ENCODE peak calls at places on chromosomes 11 and 22, in six cellular contexts. Y, Z, M, A, W and U are unnamed samples.

GRCh38 chr22:46854125-46854870 is 91.8 kb downstream of the TBC1D22A start:
- DNase-seq in Y (no peak), Z (no peak), M (no peak), A (peak; percentile 15), W (peak; percentile 57), U (no peak)

GRCh38 chr22:37260939-37261338 is 16.9 kb upstream of the RAC2 start:
- DNase-seq in Y (peak; percentile 78), Z (peak; percentile 78), M (peak; percentile 52), A (peak; percentile 51), W (peak; percentile 69), U (peak; percentile 69)

GRCh38 chr11:2802389-2803185 is 83.0 kb downstream of the CDKN1C start:
- DNase-seq in Y (peak; percentile 18), Z (peak; percentile 39), M (no peak), A (no peak), W (no peak), U (no peak)

GRCh38 chr11:127492025-127492424 is 491.5 kb upstream of the KIRREL3 start:
- DNase-seq in Y (no peak), Z (no peak), M (no peak), A (no peak), W (no peak), U (no peak)

GRCh38 chr11:104462346-104462745 is 298.4 kb upstream of the PDGFD start:
- DNase-seq in Y (no peak), Z (no peak), M (no peak), A (peak; percentile 81), W (peak; percentile 67), U (no peak)

GRCh38 chr11:66281776-66282467 is 3.9 kb downstream of the CNIH2 start:
- DNase-seq in Y (no peak), Z (no peak), M (no peak), A (no peak), W (no peak), U (no peak)

GRCh38 chr22:48358886-48359612 is 1468.6 kb downstream of the BRD1 start:
- DNase-seq in Y (no peak), Z (no peak), M (no peak), A (no peak), W (no peak), U (no peak)

GRCh38 chr22:31400023-31400397 is 606 bp downstream of the DRG1 start:
- DNase-seq in Y (no peak), Z (no peak), M (peak; percentile 9), A (peak; percentile 35), W (peak; percentile 70), U (peak; percentile 11)

GRCh38 chr11:121426476-121427454 is 25.3 kb upstream of the SORL1 start:
- DNase-seq in Y (peak; percentile 63), Z (peak; percentile 78), M (no peak), A (no peak), W (no peak), U (peak; percentile 56)

GRCh38 chr11:109978895-109979294 is 114.3 kb upstream of the ZC3H12C start:
- DNase-seq in Y (no peak), Z (no peak), M (no peak), A (peak; percentile 50), W (no peak), U (no peak)

GRCh38 chr22:50184004-50184461 is 1.7 kb upstream of the TRABD start:
- DNase-seq in Y (no peak), Z (no peak), M (no peak), A (peak; percentile 48), W (no peak), U (no peak)

GRCh38 chr11:72441647-72442267 is 7.4 kb upstream of the CLPB start:
- DNase-seq in Y (no peak), Z (no peak), M (no peak), A (peak; percentile 63), W (peak; percentile 16), U (no peak)

GRCh38 chr22:45878901-45879551 is 97.9 kb downstream of the WNT7B start:
- DNase-seq in Y (peak; percentile 35), Z (peak; percentile 54), M (no peak), A (no peak), W (no peak), U (no peak)

GRCh38 chr11:85098996-85099395 is 528.1 kb downstream of the DLG2 start:
- DNase-seq in Y (no peak), Z (no peak), M (no peak), A (no peak), W (no peak), U (no peak)

GRCh38 chr11:69698362-69698761 is 5.5 kb downstream of the FGF19 start:
- DNase-seq in Y (no peak), Z (no peak), M (no peak), A (no peak), W (no peak), U (no peak)

GRCh38 chr22:38355275-38355674 is 38.0 kb upstream of the CSNK1E start:
- DNase-seq in Y (no peak), Z (peak; percentile 45), M (no peak), A (no peak), W (no peak), U (no peak)

GRCh38 chr11:94706211-94706610 is 61.9 kb upstream of the AMOTL1 start:
- DNase-seq in Y (no peak), Z (no peak), M (no peak), A (peak; percentile 37), W (no peak), U (peak; percentile 44)

GRCh38 chr11:90701040-90701439 is 478.2 kb upstream of the CHORDC1 start:
- DNase-seq in Y (no peak), Z (no peak), M (no peak), A (no peak), W (no peak), U (no peak)

GRCh38 chr11:32723332-32723731 is 71.1 kb downstream of the CCDC73 start:
- DNase-seq in Y (no peak), Z (no peak), M (no peak), A (no peak), W (no peak), U (no peak)

GRCh38 chr11:31995031-31995430 is 95.8 kb upstream of the RCN1 start:
- DNase-seq in Y (no peak), Z (no peak), M (no peak), A (no peak), W (no peak), U (no peak)

GRCh38 chr22:17637490-17638181 is 921 bp upstream of the BCL2L13 start:
- DNase-seq in Y (no peak), Z (no peak), M (no peak), A (no peak), W (no peak), U (no peak)

GRCh38 chr11:46242961-46243795 is 34.3 kb upstream of the CREB3L1 start:
- DNase-seq in Y (peak; percentile 96), Z (peak; percentile 97), M (peak; percentile 89), A (peak; percentile 97), W (peak; percentile 96), U (peak; percentile 98)

GRCh38 chr11:46240371-46240770 is 37.1 kb upstream of the CREB3L1 start:
- DNase-seq in Y (no peak), Z (no peak), M (no peak), A (no peak), W (peak; percentile 28), U (no peak)

GRCh38 chr11:46240861-46241260 is 36.6 kb upstream of the CREB3L1 start:
- DNase-seq in Y (no peak), Z (no peak), M (no peak), A (no peak), W (peak; percentile 25), U (peak; percentile 48)

GRCh38 chr11:46243796-46244109 is 33.7 kb upstream of the CREB3L1 start:
- DNase-seq in Y (no peak), Z (no peak), M (no peak), A (no peak), W (no peak), U (no peak)

DNA sequence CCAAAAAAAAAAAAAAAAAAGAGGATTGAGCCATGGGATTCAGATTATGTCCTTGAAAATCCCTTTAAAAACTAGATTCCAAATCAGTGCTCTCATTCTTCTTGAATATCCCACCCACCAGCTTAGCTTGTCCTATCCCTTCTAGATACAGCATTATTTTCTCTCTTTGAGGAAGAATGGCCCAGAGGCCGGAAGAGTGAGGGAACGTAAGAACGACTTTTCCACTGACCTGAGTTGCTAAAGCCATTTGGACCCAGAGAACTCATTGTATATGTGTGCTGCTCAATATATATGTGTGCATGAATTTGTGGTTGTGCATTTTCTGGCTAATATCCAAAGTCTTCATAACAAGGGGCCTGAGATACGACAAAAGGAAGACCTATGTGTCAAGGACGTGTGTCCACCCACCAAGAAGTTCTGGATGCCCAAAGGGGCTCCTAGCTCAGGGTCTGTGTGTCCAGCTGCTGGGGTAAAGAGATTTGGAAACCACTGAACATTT is 35.0 kb upstream of the CREB3L1 start:
- DNase-seq in Y (no peak), Z (no peak), M (no peak), A (no peak), W (no peak), U (no peak)
- H4K8ac ChIP-seq in Y (no peak overlapping the region), Z (peak overlapping the region; percentile 89), M (no peak overlapping the region), A (peak overlapping the region; percentile 100), W (peak overlapping the region; percentile 71), U (no peak overlapping the region)

GRCh38 chr11:76629853-76630599 is 40.5 kb downstream of the LRRC32 start:
- DNase-seq in Y (no peak), Z (no peak), M (no peak), A (peak; percentile 18), W (no peak), U (no peak)
- H4K8ac ChIP-seq in Y (no peak overlapping the region), Z (peak overlapping the region; percentile 15), M (no peak overlapping the region), A (peak overlapping the region; percentile 55), W (peak overlapping the region; percentile 43), U (no peak overlapping the region)

DNA sequence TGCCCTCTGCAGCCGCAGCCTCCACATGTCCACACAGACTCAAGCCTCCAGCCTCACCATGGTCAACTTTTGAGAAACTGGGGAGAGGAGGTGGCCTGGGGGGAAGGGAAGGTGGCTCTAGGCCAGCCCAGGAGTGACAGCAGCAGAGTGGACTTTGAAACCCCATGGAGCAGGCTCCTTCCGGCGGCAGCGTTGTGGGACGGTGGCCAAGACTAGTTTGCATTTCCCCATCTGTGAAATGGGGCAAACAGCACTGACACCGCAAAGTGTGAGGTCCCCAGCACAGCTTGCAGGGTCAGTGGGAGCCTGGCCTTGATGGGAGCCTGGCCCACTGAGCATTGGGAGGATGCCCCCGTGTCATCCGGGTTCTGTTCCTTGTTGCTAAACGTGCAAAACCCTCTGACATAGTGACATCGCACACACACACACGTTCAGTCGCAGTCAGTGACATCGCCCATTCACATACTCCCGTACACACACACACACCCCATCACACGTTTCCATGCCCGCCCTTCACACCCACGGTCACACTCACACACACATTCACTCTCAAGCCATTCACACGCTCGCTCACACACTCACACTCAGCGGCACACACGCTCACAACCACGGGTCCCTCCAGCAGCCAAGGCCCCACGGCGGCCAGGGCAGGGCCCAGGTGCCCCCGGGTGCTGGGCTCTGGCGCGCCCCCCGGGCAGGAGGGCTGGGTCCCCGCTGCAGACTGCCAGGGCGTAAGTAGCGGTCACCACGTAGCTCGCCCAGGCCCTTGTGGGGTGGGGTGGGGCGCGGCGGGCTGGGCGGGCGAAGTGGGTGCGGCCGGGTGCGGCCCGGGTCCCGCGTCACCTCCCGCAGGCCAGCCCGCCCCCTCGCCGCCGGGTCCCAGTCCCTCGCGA is 578 bp downstream of the CYB5R3 start:
- DNase-seq in Y (no peak), Z (no peak), M (no peak), A (no peak), W (peak; percentile 52), U (peak; percentile 19)
- H4K8ac ChIP-seq in Y (no peak overlapping the region), Z (peak overlapping the region; percentile 88), M (peak overlapping the region; percentile 65), A (peak overlapping the region; percentile 82), W (peak overlapping the region; percentile 88), U (no peak overlapping the region)

GRCh38 chr11:47125083-47125482 is 51.6 kb downstream of the ARFGAP2 start:
- DNase-seq in Y (no peak), Z (no peak), M (no peak), A (no peak), W (no peak), U (no peak)
- H4K8ac ChIP-seq in Y (no peak overlapping the region), Z (no peak overlapping the region), M (no peak overlapping the region), A (no peak overlapping the region), W (no peak overlapping the region), U (no peak overlapping the region)